ENCODE peak calls at places on chromosomes 11 and 22, in four cellular contexts. V, Z, R and B are unnamed samples. For H3K4me1, the result is how much of the 10 kb centered on the place peaks cover.

GRCh38 chr11:20000393-20001134 is 159.7 kb downstream of the DBX1 start:
- DNase-seq in V (no peak), Z (no peak), R (no peak), B (peak)

GRCh38 chr22:43217285-43218030 is 30.5 kb upstream of the TTLL12 start:
- DNase-seq in V (no peak), Z (no peak), R (no peak), B (no peak)

GRCh38 chr11:82810326-82810725 is 76.7 kb upstream of the FAM181B start:
- DNase-seq in V (no peak), Z (no peak), R (no peak), B (no peak)

GRCh38 chr11:73972620-73973449 is 9.8 kb downstream of the UCP2 start:
- DNase-seq in V (no peak), Z (no peak), R (no peak), B (no peak)

GRCh38 chr11:69654660-69655478 is 13.9 kb downstream of the CCND1 start:
- DNase-seq in V (no peak), Z (no peak), R (peak), B (no peak)

GRCh38 chr22:46007848-46008261 is 30.9 kb upstream of the WNT7B start:
- DNase-seq in V (no peak), Z (peak), R (peak), B (peak)

GRCh38 chr22:16721969-16722368 is 103.2 kb downstream of the XKR3 start:
- DNase-seq in V (no peak), Z (no peak), R (no peak), B (no peak)

GRCh38 chr11:78737891-78738290 is 163.2 kb upstream of the NARS2 start:
- DNase-seq in V (no peak), Z (no peak), R (no peak), B (no peak)

GRCh38 chr22:25139062-25139461 is 60.6 kb upstream of the CRYBB3 start:
- DNase-seq in V (no peak), Z (no peak), R (peak), B (peak)

GRCh38 chr11:47571895-47572294 is 6.5 kb downstream of the PTPMT1 start:
- DNase-seq in V (no peak), Z (no peak), R (no peak), B (no peak)

GRCh38 chr11:120182790-120183491 is 27.9 kb upstream of the OAF start:
- DNase-seq in V (peak), Z (peak), R (no peak), B (peak)

GRCh38 chr11:134349802-134350355 is 18.1 kb downstream of the GLB1L2 start:
- DNase-seq in V (no peak), Z (no peak), R (no peak), B (no peak)

GRCh38 chr11:29272019-29272654 is 744.7 kb downstream of the KCNA4 start:
- DNase-seq in V (no peak), Z (no peak), R (no peak), B (no peak)

GRCh38 chr11:2554338-2555240 is 109.8 kb downstream of the KCNQ1 start:
- DNase-seq in V (no peak), Z (no peak), R (peak), B (no peak)

GRCh38 chr11:65378208-65378927 is 4.1 kb downstream of the SLC25A45 start:
- DNase-seq in V (no peak), Z (no peak), R (no peak), B (no peak)

GRCh38 chr11:107929611-107930200 is 1.5 kb downstream of the RAB39A start:
- DNase-seq in V (no peak), Z (no peak), R (no peak), B (no peak)

GRCh38 chr11:93494341-93494740 is 48.9 kb downstream of the SMCO4 start:
- DNase-seq in V (no peak), Z (no peak), R (no peak), B (no peak)

GRCh38 chr11:119832536-119832935 is 103.5 kb upstream of the NECTIN1 start:
- DNase-seq in V (no peak), Z (no peak), R (peak), B (peak)

GRCh38 chr11:134925432-134925831 is 513.4 kb upstream of the B3GAT1 start:
- DNase-seq in V (no peak), Z (no peak), R (no peak), B (no peak)

GRCh38 chr11:2132229-2132620 is 7.0 kb downstream of the IGF2 start:
- DNase-seq in V (no peak), Z (no peak), R (no peak), B (no peak)

GRCh38 chr11:62151737-62152102 is 27.9 kb downstream of the INCENP start:
- DNase-seq in V (peak), Z (no peak), R (no peak), B (no peak)

GRCh38 chr11:18012314-18012905 is 437 bp downstream of the SERGEF start:
- DNase-seq in V (no peak), Z (peak), R (no peak), B (peak)

GRCh38 chr11:38791346-38791961 is 2193.4 kb upstream of the RAG2 start:
- DNase-seq in V (no peak), Z (no peak), R (no peak), B (peak)

GRCh38 chr11:127074151-127074761 is 73.7 kb upstream of the KIRREL3 start:
- DNase-seq in V (peak), Z (no peak), R (no peak), B (no peak)

GRCh38 chr22:30305519-30305905 is 16.2 kb upstream of the CASTOR1 start:
- DNase-seq in V (no peak), Z (peak), R (peak), B (peak)

GRCh38 chr11:86548278-86548917 is 124.0 kb downstream of the ME3 start:
- DNase-seq in V (no peak), Z (no peak), R (no peak), B (no peak)

GRCh38 chr11:87859583-87859982 is 315.7 kb downstream of the RAB38 start:
- DNase-seq in V (no peak), Z (no peak), R (no peak), B (no peak)

GRCh38 chr22:50316114-50317065 is 8.9 kb upstream of the PLXNB2 start:
- DNase-seq in V (no peak), Z (no peak), R (no peak), B (no peak)

GRCh38 chr22:18070041-18070440 is 7.7 kb upstream of the PEX26 start:
- DNase-seq in V (no peak), Z (no peak), R (no peak), B (no peak)

GRCh38 chr22:18068381-18068988 is 9.3 kb upstream of the PEX26 start:
- DNase-seq in V (no peak), Z (no peak), R (peak), B (peak)

GRCh38 chr22:18067548-18068341 is 10.0 kb upstream of the PEX26 start:
- DNase-seq in V (no peak), Z (no peak), R (peak), B (no peak)

GRCh38 chr22:18070556-18071306 is 7.1 kb upstream of the PEX26 start:
- DNase-seq in V (no peak), Z (no peak), R (peak), B (no peak)

DNA sequence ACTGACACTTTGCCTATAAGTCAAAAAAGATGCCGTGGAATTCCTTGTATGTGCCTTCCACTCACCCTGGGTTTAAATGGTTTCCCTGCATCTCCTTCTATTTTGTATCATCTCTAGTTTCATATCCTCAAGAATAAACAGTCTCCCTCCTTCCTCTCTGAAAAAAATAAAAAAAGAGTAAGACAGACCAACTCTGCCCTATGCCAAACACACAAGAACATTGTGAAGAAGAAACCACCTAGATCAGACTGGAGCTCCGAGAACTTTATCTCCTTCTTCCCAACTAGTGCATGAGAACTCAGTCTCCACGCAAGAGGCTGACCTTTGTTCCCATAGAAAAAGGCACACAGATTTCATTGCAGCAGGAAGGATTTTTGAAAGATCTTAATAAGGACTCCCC is 8.8 kb upstream of the PEX26 start:
- DNase-seq in V (no peak), Z (no peak), R (no peak), B (no peak)
- H3K4me1 ChIP-seq in V (under half), Z (under half), R (under half), B (under half)

DNA sequence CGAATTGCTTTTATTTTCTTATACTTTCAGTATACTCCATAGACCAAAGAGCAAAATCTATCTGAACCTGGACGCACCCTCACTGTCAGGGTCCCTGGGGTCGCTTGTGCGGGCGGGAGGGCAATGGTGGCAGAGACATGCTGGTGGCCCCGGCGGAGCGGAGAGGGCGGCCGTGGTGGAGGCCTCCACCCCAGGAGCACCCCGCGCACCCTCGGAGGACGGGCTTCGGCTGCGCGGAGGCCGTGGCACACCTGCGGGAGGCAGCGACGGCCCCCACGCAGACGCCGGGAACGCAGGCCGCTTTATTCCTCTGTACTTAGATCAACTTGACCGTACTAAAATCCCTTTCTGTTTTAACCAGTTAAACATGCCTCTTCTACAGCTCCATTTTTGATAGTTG is 1077.4 kb downstream of the BRD1 start:
- DNase-seq in V (no peak), Z (no peak), R (no peak), B (no peak)
- TF ChIP-seq CTCF in V (no peak), Z (no peak), R (no peak), B (no peak)

GRCh38 chr11:63874511-63874910 is 35.6 kb downstream of the MARK2 start:
- DNase-seq in V (no peak), Z (no peak), R (no peak), B (peak)
- H3K4me1 ChIP-seq in V (half or more), Z (under half), R (under half), B (half or more)

GRCh38 chr22:24070553-24070952 is 59.4 kb downstream of the CABIN1 start:
- DNase-seq in V (no peak), Z (no peak), R (no peak), B (no peak)

GRCh38 chr22:24077416-24077815 is 66.3 kb downstream of the CABIN1 start:
- DNase-seq in V (no peak), Z (no peak), R (peak), B (no peak)

GRCh38 chr22:24071686-24072085 is 60.6 kb downstream of the CABIN1 start:
- DNase-seq in V (no peak), Z (no peak), R (no peak), B (no peak)

GRCh38 chr22:24072361-24072760 is 61.3 kb downstream of the CABIN1 start:
- DNase-seq in V (no peak), Z (no peak), R (no peak), B (no peak)

GRCh38 chr22:24076091-24076867 is 65.2 kb downstream of the CABIN1 start:
- DNase-seq in V (no peak), Z (no peak), R (peak), B (no peak)
- TF ChIP-seq CTCF in V (no peak), Z (no peak), R (no peak), B (no peak)